ENCODE peak calls at places on chromosomes 6 and 20, in four cellular contexts. One of them, this sample, is unnamed.

GRCh38 chr6:168671028-168671862 is 230.3 kb downstream of the SMOC2 start:
- DNase-seq in HepG2: no peak
- DNase-seq in HEK293T: no peak
- DNase-seq in K562: no peak
- DNase-seq in this sample: no peak

GRCh38 chr6:43491750-43492661 is 14.6 kb downstream of the TJAP1 start:
- DNase-seq in HepG2: no peak
- DNase-seq in HEK293T: no peak
- DNase-seq in K562: no peak
- DNase-seq in this sample: no peak

GRCh38 chr6:113172531-113172966 is 684.6 kb upstream of the MARCKS start:
- DNase-seq in HEK293T: no peak
- DNase-seq in K562: no peak
- DNase-seq in HepG2: no peak
- DNase-seq in this sample: no peak

GRCh38 chr6:39889229-39889628 is 45.0 kb downstream of the MOCS1 start:
- DNase-seq in HEK293T: no peak
- DNase-seq in HepG2: no peak
- DNase-seq in K562: no peak
- DNase-seq in this sample: no peak

GRCh38 chr6:111774346-111774703 is 98.9 kb downstream of the FYN start:
- DNase-seq in K562: no peak
- DNase-seq in HEK293T: no peak
- DNase-seq in HepG2: no peak
- DNase-seq in this sample: no peak

GRCh38 chr6:26249959-26250805 is 114.8 kb upstream of the BTN3A2 start:
- DNase-seq in HEK293T: no peak
- DNase-seq in HepG2: peak
- DNase-seq in K562: peak
- DNase-seq in this sample: peak

GRCh38 chr20:62740286-62741141 is 31.9 kb downstream of the NTSR1 start:
- DNase-seq in HEK293T: no peak
- DNase-seq in HepG2: peak
- DNase-seq in K562: peak
- DNase-seq in this sample: peak

GRCh38 chr6:15444881-15445280 is 199.0 kb downstream of the JARID2 start:
- DNase-seq in HepG2: peak
- DNase-seq in HEK293T: no peak
- DNase-seq in K562: no peak
- DNase-seq in this sample: no peak

GRCh38 chr6:7108964-7109836 is 1.4 kb downstream of the RREB1 start:
- DNase-seq in K562: peak
- DNase-seq in HepG2: peak
- DNase-seq in HEK293T: peak
- DNase-seq in this sample: no peak

GRCh38 chr20:33832113-33832853 is 21.1 kb downstream of the CHMP4B start:
- DNase-seq in HepG2: no peak
- DNase-seq in K562: no peak
- DNase-seq in HEK293T: no peak
- DNase-seq in this sample: no peak

GRCh38 chr6:17446713-17447112 is 53.3 kb downstream of the CAP2 start:
- DNase-seq in K562: no peak
- DNase-seq in HEK293T: no peak
- DNase-seq in HepG2: no peak
- DNase-seq in this sample: no peak

GRCh38 chr6:24940311-24940917 is 4.7 kb upstream of the RIPOR2 start:
- DNase-seq in K562: no peak
- DNase-seq in HepG2: no peak
- DNase-seq in HEK293T: no peak
- DNase-seq in this sample: no peak

DNA sequence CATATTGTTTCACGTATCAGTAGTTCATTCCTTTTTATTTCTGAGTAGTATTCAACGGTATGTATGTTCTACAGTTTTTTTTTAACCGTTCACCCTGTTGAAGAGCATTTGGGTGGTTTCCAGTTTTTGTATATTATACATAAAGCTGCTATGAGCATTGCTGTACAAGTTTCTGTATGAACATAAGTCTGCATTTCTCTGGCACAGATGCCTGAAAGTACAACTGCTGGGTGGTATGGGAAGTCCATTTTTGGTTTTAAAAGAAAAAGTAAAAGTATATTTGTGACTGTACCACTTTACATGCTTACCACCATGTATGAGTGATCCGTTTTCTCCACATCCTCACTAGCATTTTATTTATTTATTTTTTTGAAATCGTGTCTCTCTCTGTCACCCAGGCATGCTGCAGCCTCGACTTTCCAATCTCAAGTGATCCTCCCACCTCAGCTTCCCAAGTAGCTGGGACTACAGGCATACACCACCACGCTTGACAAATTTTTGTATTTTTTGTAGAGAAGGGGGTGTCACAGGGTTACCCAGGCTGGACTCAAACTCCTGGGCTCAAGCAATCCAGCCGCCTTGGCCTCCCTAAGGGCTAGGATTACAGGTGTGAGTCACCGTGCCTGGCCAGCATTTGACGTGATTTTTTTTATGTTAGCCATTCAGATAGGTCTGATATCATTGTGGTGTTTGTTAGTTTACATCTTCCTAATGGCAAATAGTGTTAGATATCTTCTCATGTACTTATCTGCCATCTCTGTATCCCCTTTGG is 11.0 kb upstream of the SIM1 start:
- DNase-seq in HepG2: no peak
- DNase-seq in K562: no peak
- DNase-seq in HEK293T: no peak
- DNase-seq in this sample: peak
- TF ChIP-seq TARDBP in HepG2: no peak
- TF ChIP-seq TARDBP in K562: no peak
- TF ChIP-seq TARDBP in HEK293T: no peak
- TF ChIP-seq TARDBP in this sample: no peak

GRCh38 chr6:165701564-165702354 is 38.7 kb upstream of the PDE10A start:
- DNase-seq in HEK293T: no peak
- DNase-seq in HepG2: no peak
- DNase-seq in K562: no peak
- DNase-seq in this sample: no peak

GRCh38 chr6:165705941-165706340 is 42.9 kb upstream of the PDE10A start:
- DNase-seq in K562: no peak
- DNase-seq in HepG2: no peak
- DNase-seq in HEK293T: no peak
- DNase-seq in this sample: no peak

GRCh38 chr6:165707067-165707853 is 44.2 kb upstream of the PDE10A start:
- DNase-seq in K562: no peak
- DNase-seq in HEK293T: no peak
- DNase-seq in HepG2: no peak
- DNase-seq in this sample: no peak

GRCh38 chr6:165702669-165703068 is 39.6 kb upstream of the PDE10A start:
- DNase-seq in HepG2: no peak
- DNase-seq in K562: no peak
- DNase-seq in HEK293T: no peak
- DNase-seq in this sample: no peak

DNA sequence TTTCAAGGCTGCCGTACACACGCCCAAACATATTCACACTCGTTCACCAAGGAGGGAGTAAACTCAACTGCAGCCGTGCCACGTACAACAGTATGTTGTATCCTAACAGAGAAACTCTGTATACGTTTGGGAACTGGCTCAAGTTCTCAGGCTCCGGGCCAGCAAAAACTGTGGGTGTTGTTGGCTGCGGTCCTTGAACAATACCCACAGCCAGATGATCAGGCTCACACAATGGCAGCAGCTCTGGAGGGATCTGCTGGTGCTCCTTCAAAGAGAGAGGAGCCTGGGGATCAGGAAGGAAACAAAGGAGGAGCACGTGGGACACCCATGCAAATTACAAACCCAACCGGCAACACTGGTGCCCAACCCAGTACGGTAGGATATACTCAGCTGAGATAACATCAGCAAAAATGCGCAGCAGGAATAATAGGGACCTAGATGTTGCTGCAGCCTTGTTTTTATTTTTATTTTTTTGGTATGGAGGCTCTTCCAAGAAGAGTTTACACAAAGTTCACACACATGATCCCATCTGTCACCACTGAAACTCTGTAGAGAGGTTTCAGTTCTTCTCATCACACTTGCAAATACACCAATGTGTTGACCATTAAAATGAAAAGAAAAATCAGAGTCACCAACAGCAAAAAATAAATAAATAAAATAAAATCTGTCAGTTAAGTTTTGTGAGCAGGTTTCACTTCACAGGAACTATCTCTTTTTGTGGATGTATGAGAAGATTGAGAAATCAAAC is 41.1 kb upstream of the PDE10A start:
- DNase-seq in HepG2: no peak
- DNase-seq in HEK293T: no peak
- DNase-seq in K562: no peak
- DNase-seq in this sample: no peak
- TF ChIP-seq TARDBP in HepG2: no peak
- TF ChIP-seq TARDBP in HEK293T: no peak
- TF ChIP-seq TARDBP in K562: no peak
- TF ChIP-seq TARDBP in this sample: no peak

GRCh38 chr20:18533491-18533890 is 25.8 kb downstream of the SEC23B start:
- DNase-seq in K562: no peak
- DNase-seq in HEK293T: no peak
- DNase-seq in HepG2: no peak
- DNase-seq in this sample: no peak
- TF ChIP-seq TARDBP in K562: no peak
- TF ChIP-seq TARDBP in HEK293T: no peak
- TF ChIP-seq TARDBP in HepG2: no peak
- TF ChIP-seq TARDBP in this sample: no peak

DNA sequence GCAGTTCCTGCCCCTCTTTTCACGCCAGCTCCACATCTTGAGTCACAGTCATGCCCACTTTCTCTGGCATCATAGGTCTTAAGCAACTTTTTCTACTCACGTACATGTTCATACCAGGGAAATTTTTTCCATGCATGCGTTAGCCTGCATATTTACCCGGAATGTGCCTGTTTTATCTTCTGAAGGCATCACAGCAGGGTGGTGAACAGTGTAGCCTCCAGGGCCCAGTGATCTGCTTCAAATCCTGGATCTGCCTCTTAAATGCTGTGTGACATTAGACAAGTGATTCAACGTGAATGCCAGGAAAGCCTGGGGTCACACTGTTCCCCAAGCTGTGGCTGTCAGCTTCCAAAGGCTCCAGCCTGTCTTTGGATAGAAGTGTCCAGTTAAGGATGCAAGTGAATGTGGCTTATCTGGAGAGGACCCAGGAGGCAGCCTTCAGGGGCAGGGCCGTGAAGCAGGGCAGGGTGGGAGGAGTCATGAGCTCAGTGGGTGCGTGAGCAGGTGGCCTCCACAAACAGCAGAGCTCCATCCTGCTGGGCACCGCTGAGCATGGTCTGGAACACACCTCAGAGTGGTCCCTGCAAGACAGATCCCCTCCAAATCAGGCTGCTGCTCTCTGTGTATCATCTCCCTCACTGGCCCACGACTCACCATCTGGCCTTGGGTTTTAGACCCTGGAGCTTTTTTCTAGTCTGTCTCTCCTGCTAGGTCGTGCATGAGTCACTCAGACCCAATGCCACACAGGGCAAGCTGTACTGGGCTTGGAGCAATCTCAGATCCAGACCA is 30.4 kb upstream of the CD93 start:
- DNase-seq in HEK293T: no peak
- DNase-seq in K562: no peak
- DNase-seq in HepG2: peak
- DNase-seq in this sample: no peak
- TF ChIP-seq TARDBP in HEK293T: no peak
- TF ChIP-seq TARDBP in K562: no peak
- TF ChIP-seq TARDBP in HepG2: no peak
- TF ChIP-seq TARDBP in this sample: no peak

GRCh38 chr6:1885576-1886003 is 275.9 kb downstream of the FOXC1 start:
- DNase-seq in HEK293T: no peak
- DNase-seq in HepG2: no peak
- DNase-seq in K562: no peak
- DNase-seq in this sample: no peak
- TF ChIP-seq TARDBP in HEK293T: no peak
- TF ChIP-seq TARDBP in HepG2: no peak
- TF ChIP-seq TARDBP in K562: no peak
- TF ChIP-seq TARDBP in this sample: no peak

GRCh38 chr6:156585859-156586258 is 191.3 kb upstream of the ARID1B start:
- DNase-seq in HepG2: no peak
- DNase-seq in K562: no peak
- DNase-seq in HEK293T: no peak
- DNase-seq in this sample: no peak

GRCh38 chr6:156593127-156593526 is 184.1 kb upstream of the ARID1B start:
- DNase-seq in HEK293T: no peak
- DNase-seq in HepG2: no peak
- DNase-seq in K562: no peak
- DNase-seq in this sample: no peak

GRCh38 chr6:156590482-156590881 is 186.7 kb upstream of the ARID1B start:
- DNase-seq in HEK293T: no peak
- DNase-seq in HepG2: no peak
- DNase-seq in K562: no peak
- DNase-seq in this sample: no peak

GRCh38 chr6:156587751-156588301 is 189.4 kb upstream of the ARID1B start:
- DNase-seq in HepG2: no peak
- DNase-seq in HEK293T: no peak
- DNase-seq in K562: no peak
- DNase-seq in this sample: no peak

DNA sequence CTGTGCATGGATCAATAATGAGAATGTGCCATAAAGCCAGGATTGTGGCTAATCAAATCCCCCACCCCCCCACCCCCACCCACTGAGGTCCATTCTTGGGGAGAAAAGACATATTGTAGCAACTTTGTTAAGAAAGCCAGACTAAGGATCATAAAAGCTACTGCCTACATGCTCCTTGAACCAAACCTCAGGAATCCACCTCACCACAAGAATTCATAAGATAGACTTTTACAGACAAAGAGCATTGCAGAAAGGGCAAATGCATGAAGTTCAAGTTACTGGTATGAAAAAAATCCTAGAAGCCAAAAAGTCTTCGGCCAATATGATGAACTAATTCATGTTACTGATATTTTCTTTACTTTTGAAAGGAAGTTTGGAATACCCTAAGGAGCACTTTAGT is 187.9 kb upstream of the ARID1B start:
- DNase-seq in HepG2: no peak
- DNase-seq in HEK293T: no peak
- DNase-seq in K562: no peak
- DNase-seq in this sample: no peak
- TF ChIP-seq TARDBP in HepG2: no peak
- TF ChIP-seq TARDBP in HEK293T: no peak
- TF ChIP-seq TARDBP in K562: no peak
- TF ChIP-seq TARDBP in this sample: no peak

DNA sequence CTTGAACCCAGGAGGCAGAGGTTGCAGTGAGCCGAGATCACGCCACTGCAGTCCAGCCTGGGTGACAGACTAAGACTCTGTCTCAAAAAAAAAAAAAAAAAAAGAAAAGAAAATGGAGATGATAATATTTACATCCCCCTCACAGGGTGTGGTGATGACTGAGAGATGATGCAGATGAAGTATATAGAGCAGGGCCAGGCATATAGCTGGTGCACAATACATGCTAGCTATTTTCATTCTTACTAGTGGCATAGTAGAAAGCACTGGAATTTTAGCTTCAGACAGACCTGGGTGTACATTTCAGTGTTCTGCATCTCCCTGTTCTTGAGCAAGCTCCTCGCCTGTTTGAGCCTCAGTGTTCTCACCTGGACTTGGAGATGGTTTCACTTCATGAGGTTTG is 36.9 kb downstream of the CEBPB start:
- DNase-seq in HepG2: no peak
- DNase-seq in HEK293T: no peak
- DNase-seq in K562: no peak
- DNase-seq in this sample: no peak
- TF ChIP-seq TARDBP in HepG2: no peak
- TF ChIP-seq TARDBP in HEK293T: no peak
- TF ChIP-seq TARDBP in K562: no peak
- TF ChIP-seq TARDBP in this sample: no peak

This sample was measured in GM12878.